ENCODE peak calls at places on chromosomes 7 and 10, in seven cellular contexts. F is neural progenitor cell; L is fibroblast of pulmonary artery; P is stimulated activated CD4-positive, alpha-beta T cell treated with anti-CD3 and anti-CD28 coated beads, Interleukin-1b, Interleukin-23, amount 100 ng/mL, for 24 hours; J is iPS DF 19.7; K is NCI-H1105 treated with DMSO at 0.1 percent for 48 hours; M is ELR. V is an unnamed sample.

GRCh38 chr10:117680611-117681010 is 138.1 kb downstream of the EMX2 start:
- DNase-seq in K (no peak), L (no peak), J (no peak), P (no peak), M (no peak), F (no peak), V (no peak)

GRCh38 chr10:102627446-102628293 is 16.6 kb upstream of the TRIM8 start:
- DNase-seq in K (no peak), M (peak), F (peak), P (no peak), L (peak), J (no peak), V (no peak)

GRCh38 chr7:47950714-47951113 is 2.4 kb upstream of the PKD1L1 start:
- DNase-seq in P (no peak), L (peak), J (no peak), K (no peak), M (no peak), F (peak), V (no peak)

GRCh38 chr10:119222531-119222930 is 15.2 kb downstream of the GRK5 start:
- DNase-seq in P (no peak), K (no peak), J (no peak), M (no peak), F (peak), L (no peak), V (no peak)

GRCh38 chr10:18681971-18682403 is 22.8 kb downstream of the ARL5B start:
- DNase-seq in L (peak), M (peak), F (no peak), J (no peak), P (no peak), K (no peak), V (no peak)

GRCh38 chr10:31133628-31134302 is 102.1 kb upstream of the ZNF438 start:
- DNase-seq in P (peak), M (peak), L (peak), J (peak), K (peak), F (peak), V (peak)

GRCh38 chr7:50696810-50697582 is 85.7 kb downstream of the GRB10 start:
- DNase-seq in P (no peak), L (peak), K (no peak), J (no peak), F (peak), M (peak), V (no peak)

GRCh38 chr10:2938869-2939268 is 128.5 kb upstream of the PFKP start:
- DNase-seq in P (no peak), F (no peak), K (no peak), L (peak), J (no peak), M (peak), V (no peak)

GRCh38 chr7:37923996-37924395 is 3.6 kb downstream of the EPDR1 start:
- DNase-seq in K (no peak), L (no peak), J (no peak), M (no peak), F (no peak), P (no peak), V (no peak)

GRCh38 chr7:129332354-129333056 is 101.7 kb upstream of the STRIP2 start:
- DNase-seq in M (peak), K (no peak), J (no peak), L (peak), P (no peak), F (no peak), V (no peak)

GRCh38 chr10:132493246-132493755 is 44.3 kb upstream of the INPP5A start:
- DNase-seq in M (no peak), L (no peak), K (no peak), P (no peak), J (no peak), F (no peak), V (no peak)

GRCh38 chr7:150968698-150969482 is 9.2 kb downstream of the KCNH2 start:
- DNase-seq in M (no peak), L (no peak), J (no peak), K (no peak), P (no peak), F (peak), V (no peak)

GRCh38 chr10:77799352-77799751 is 127.2 kb downstream of the DLG5 start:
- DNase-seq in M (no peak), L (no peak), F (no peak), P (no peak), K (no peak), J (no peak), V (no peak)

GRCh38 chr10:112385143-112385695 is 11.3 kb downstream of the ACSL5 start:
- DNase-seq in K (no peak), P (no peak), M (no peak), L (no peak), F (no peak), J (no peak), V (no peak)

GRCh38 chr10:117502421-117503169 is 40.0 kb upstream of the EMX2 start:
- DNase-seq in F (no peak), P (no peak), K (no peak), M (no peak), L (no peak), J (no peak), V (no peak)

GRCh38 chr7:5532520-5533335 is 109.1 kb upstream of the TNRC18 start:
- DNase-seq in P (no peak), L (no peak), J (no peak), F (peak), K (no peak), M (no peak), V (no peak)

GRCh38 chr7:138072726-138073125 is 3.5 kb upstream of the AKR1D1 start:
- DNase-seq in M (no peak), K (no peak), P (no peak), L (no peak), J (peak), F (no peak), V (no peak)

GRCh38 chr7:123271856-123272255 is 72.1 kb upstream of the SLC13A1 start:
- DNase-seq in F (no peak), P (no peak), K (no peak), M (no peak), L (no peak), J (no peak), V (no peak)

GRCh38 chr10:70967591-70968588 is 79.5 kb upstream of the PCBD1 start:
- DNase-seq in K (no peak), L (no peak), P (no peak), M (peak), J (peak), F (peak), V (no peak)

GRCh38 chr10:75014516-75015230 is 96.8 kb upstream of the SAMD8 start:
- DNase-seq in F (no peak), K (no peak), L (no peak), P (no peak), J (no peak), M (no peak), V (no peak)

GRCh38 chr10:64537931-64538330 is 1016.7 kb downstream of the REEP3 start:
- DNase-seq in L (no peak), M (no peak), P (no peak), J (no peak), K (no peak), F (no peak), V (no peak)

GRCh38 chr7:111320133-111320532 is 229.2 kb downstream of the LRRN3 start:
- DNase-seq in K (no peak), L (no peak), P (no peak), J (no peak), M (no peak), F (no peak), V (no peak)

GRCh38 chr10:60192986-60193385 is 196.7 kb downstream of the ANK3 start:
- DNase-seq in F (no peak), J (no peak), K (no peak), M (no peak), L (no peak), P (no peak), V (no peak)

GRCh38 chr7:12210179-12211053 is 678 bp upstream of the TMEM106B start:
- DNase-seq in P (no peak), M (no peak), K (peak), J (no peak), F (no peak), L (no peak), V (no peak)

V was measured in right atrium auricular region.